ENCODE peak calls at places on chromosomes 6 and 20, in five cellular contexts. N is SJSA1, Q is cardiac septum, E is GM23248, Y is NCI-H2081. G is an unnamed sample.

GRCh38 chr6:154566866-154567265 is 56.4 kb upstream of the CNKSR3 start:
- DNase-seq in Y (no peak), N (no peak), E (no peak), Q (no peak), G (no peak)

GRCh38 chr6:13667655-13668054 is 44.0 kb downstream of the RANBP9 start:
- DNase-seq in E (peak), N (no peak), Y (no peak), Q (no peak), G (no peak)

GRCh38 chr20:2349801-2350200 is 30.9 kb upstream of the TGM6 start:
- DNase-seq in Q (no peak), Y (no peak), E (peak), N (peak), G (no peak)

GRCh38 chr20:354298-354977 is 7.5 kb downstream of the NRSN2 start:
- DNase-seq in Q (peak), Y (peak), N (peak), E (peak), G (peak)

GRCh38 chr6:136408205-136408604 is 118.6 kb upstream of the BCLAF1 start:
- DNase-seq in Q (no peak), E (peak), Y (no peak), N (no peak), G (no peak)

GRCh38 chr6:107977283-107977682 is 19.3 kb upstream of the SEC63 start:
- DNase-seq in N (no peak), Q (no peak), Y (no peak), E (peak), G (no peak)

GRCh38 chr6:45507156-45507555 is 129.4 kb upstream of the SUPT3H start:
- DNase-seq in Y (no peak), N (no peak), E (no peak), Q (no peak), G (no peak)

GRCh38 chr6:127083231-127084015 is 35.0 kb upstream of the RSPO3 start:
- DNase-seq in E (no peak), Q (no peak), N (no peak), Y (no peak), G (no peak)

GRCh38 chr6:27144740-27145079 is 102.8 kb upstream of the PRSS16 start:
- DNase-seq in E (no peak), Q (no peak), N (no peak), Y (no peak), G (no peak)

GRCh38 chr6:13767121-13767794 is 47.1 kb downstream of the MCUR1 start:
- DNase-seq in Y (no peak), E (peak), Q (no peak), N (peak), G (no peak)

GRCh38 chr6:111566222-111566717 is 39.4 kb downstream of the TRAF3IP2 start:
- DNase-seq in Y (no peak), N (no peak), E (peak), Q (no peak), G (no peak)

GRCh38 chr20:57389695-57390603 is 1.2 kb upstream of the RBM38 start:
- DNase-seq in N (no peak), Q (no peak), Y (no peak), E (no peak), G (no peak)

GRCh38 chr20:48626226-48626937 is 201.4 kb downstream of the PREX1 start:
- DNase-seq in Q (no peak), E (no peak), N (no peak), Y (no peak), G (no peak)

GRCh38 chr20:17848649-17849048 is 119.9 kb downstream of the SNX5 start:
- DNase-seq in E (no peak), Y (no peak), Q (no peak), N (no peak), G (no peak)

GRCh38 chr6:159075506-159076100 is 30.8 kb upstream of the TAGAP start:
- DNase-seq in Y (no peak), N (peak), E (no peak), Q (no peak), G (no peak)

GRCh38 chr6:105553174-105553573 is 150.3 kb upstream of the PREP start:
- DNase-seq in Y (peak), N (no peak), E (no peak), Q (no peak), G (no peak)

GRCh38 chr6:169253341-169253740 is 305 bp downstream of the THBS2 start:
- DNase-seq in Q (no peak), N (no peak), E (peak), Y (no peak), G (no peak)

GRCh38 chr6:78713564-78713963 is 153.8 kb upstream of the IRAK1BP1 start:
- DNase-seq in N (no peak), Q (no peak), Y (no peak), E (no peak), G (no peak)

G was measured in esophagus squamous epithelium.